ENCODE peak calls at places on chromosomes 11 and 22, in four cellular contexts. One of them, this sample, is unnamed.

GRCh38 chr22:38315801-38316339 is 1.4 kb downstream of the CSNK1E start:
- DNase-seq in SK-N-SH: no peak
- DNase-seq in aorta: no peak
- DNase-seq in CD8-positive, alpha-beta memory T cell: no peak
- DNase-seq in this sample: no peak

GRCh38 chr22:49771266-49772065 is 56.2 kb downstream of the BRD1 start:
- DNase-seq in SK-N-SH: no peak
- DNase-seq in aorta: peak; percentile 71
- DNase-seq in CD8-positive, alpha-beta memory T cell: peak; percentile 38
- DNase-seq in this sample: peak; percentile 80

GRCh38 chr22:50733521-50734342 is 4.3 kb upstream of the ACR start:
- DNase-seq in SK-N-SH: peak; percentile 84
- DNase-seq in aorta: peak; percentile 55
- DNase-seq in CD8-positive, alpha-beta memory T cell: peak; percentile 28
- DNase-seq in this sample: peak; percentile 71

GRCh38 chr11:1967641-1968225 is 20.6 kb downstream of the MRPL23 start:
- DNase-seq in SK-N-SH: no peak
- DNase-seq in aorta: no peak
- DNase-seq in CD8-positive, alpha-beta memory T cell: no peak
- DNase-seq in this sample: no peak

GRCh38 chr11:65867284-65868071 is 5.1 kb downstream of the EFEMP2 start:
- DNase-seq in SK-N-SH: peak; percentile 73
- DNase-seq in aorta: peak; percentile 77
- DNase-seq in CD8-positive, alpha-beta memory T cell: no peak
- DNase-seq in this sample: peak; percentile 92

GRCh38 chr11:10301656-10302293 is 3.1 kb upstream of the ADM start:
- DNase-seq in SK-N-SH: no peak
- DNase-seq in aorta: no peak
- DNase-seq in CD8-positive, alpha-beta memory T cell: no peak
- DNase-seq in this sample: no peak

GRCh38 chr11:32487270-32487669 is 51.9 kb upstream of the WT1 start:
- DNase-seq in SK-N-SH: peak; percentile 12
- DNase-seq in aorta: no peak
- DNase-seq in CD8-positive, alpha-beta memory T cell: no peak
- DNase-seq in this sample: peak; percentile 49

GRCh38 chr11:8318536-8318935 is 54.9 kb upstream of the LMO1 start:
- DNase-seq in SK-N-SH: no peak
- DNase-seq in aorta: peak; percentile 63
- DNase-seq in CD8-positive, alpha-beta memory T cell: no peak
- DNase-seq in this sample: peak; percentile 93

GRCh38 chr11:75031771-75032549 is 43.2 kb downstream of the NEU3 start:
- DNase-seq in SK-N-SH: peak; percentile 68
- DNase-seq in aorta: peak; percentile 91
- DNase-seq in CD8-positive, alpha-beta memory T cell: peak; percentile 62
- DNase-seq in this sample: peak; percentile 64

GRCh38 chr11:77206264-77207018 is 78.4 kb downstream of the MYO7A start:
- DNase-seq in SK-N-SH: peak; percentile 11
- DNase-seq in aorta: peak; percentile 55
- DNase-seq in CD8-positive, alpha-beta memory T cell: peak; percentile 12
- DNase-seq in this sample: peak; percentile 26

GRCh38 chr11:94830722-94831121 is 62.6 kb downstream of the AMOTL1 start:
- DNase-seq in SK-N-SH: no peak
- DNase-seq in aorta: no peak
- DNase-seq in CD8-positive, alpha-beta memory T cell: no peak
- DNase-seq in this sample: no peak

GRCh38 chr11:128095459-128096096 is 491.8 kb downstream of the ETS1 start:
- DNase-seq in SK-N-SH: no peak
- DNase-seq in aorta: no peak
- DNase-seq in CD8-positive, alpha-beta memory T cell: no peak
- DNase-seq in this sample: no peak

GRCh38 chr11:130071211-130071712 is 1.6 kb downstream of the APLP2 start:
- DNase-seq in SK-N-SH: no peak
- DNase-seq in aorta: no peak
- DNase-seq in CD8-positive, alpha-beta memory T cell: no peak
- DNase-seq in this sample: no peak

GRCh38 chr11:70433038-70433437 is 34.7 kb downstream of the CTTN start:
- DNase-seq in SK-N-SH: no peak
- DNase-seq in aorta: no peak
- DNase-seq in CD8-positive, alpha-beta memory T cell: no peak
- DNase-seq in this sample: no peak

GRCh38 chr11:123356539-123356938 is 73.5 kb upstream of the GRAMD1B start:
- DNase-seq in SK-N-SH: no peak
- DNase-seq in aorta: no peak
- DNase-seq in CD8-positive, alpha-beta memory T cell: no peak
- DNase-seq in this sample: no peak

GRCh38 chr11:30322162-30322561 is 742 bp upstream of the ARL14EP start:
- DNase-seq in SK-N-SH: no peak
- DNase-seq in aorta: no peak
- DNase-seq in CD8-positive, alpha-beta memory T cell: no peak
- DNase-seq in this sample: no peak
- H3K4me3 ChIP-seq in SK-N-SH: peak overlapping the region; percentile 73
- H3K4me3 ChIP-seq in aorta: no peak overlapping the region
- H3K4me3 ChIP-seq in CD8-positive, alpha-beta memory T cell: peak overlapping the region; percentile 64
- H3K4me3 ChIP-seq in this sample: no peak overlapping the region

GRCh38 chr11:34238533-34238932 is 119.3 kb downstream of the ABTB2 start:
- DNase-seq in SK-N-SH: no peak
- DNase-seq in aorta: no peak
- DNase-seq in CD8-positive, alpha-beta memory T cell: no peak
- DNase-seq in this sample: no peak
- H3K36me3 ChIP-seq in SK-N-SH: no peaks in the 10 kb centered on the region
- H3K36me3 ChIP-seq in aorta: no peaks in the 10 kb centered on the region
- H3K36me3 ChIP-seq in CD8-positive, alpha-beta memory T cell: no peaks in the 10 kb centered on the region
- H3K36me3 ChIP-seq in this sample: no peaks in the 10 kb centered on the region

GRCh38 chr11:15213471-15214231 is 98.9 kb downstream of the INSC start:
- DNase-seq in SK-N-SH: no peak
- DNase-seq in aorta: no peak
- DNase-seq in CD8-positive, alpha-beta memory T cell: no peak
- DNase-seq in this sample: no peak

GRCh38 chr11:15212876-15213275 is 98.2 kb downstream of the INSC start:
- DNase-seq in SK-N-SH: no peak
- DNase-seq in aorta: no peak
- DNase-seq in CD8-positive, alpha-beta memory T cell: no peak
- DNase-seq in this sample: no peak

GRCh38 chr11:15216678-15217077 is 102.0 kb downstream of the INSC start:
- DNase-seq in SK-N-SH: no peak
- DNase-seq in aorta: no peak
- DNase-seq in CD8-positive, alpha-beta memory T cell: no peak
- DNase-seq in this sample: peak; percentile 79
- H3K4me3 ChIP-seq in SK-N-SH: no peak overlapping the region
- H3K4me3 ChIP-seq in aorta: no peak overlapping the region
- H3K4me3 ChIP-seq in CD8-positive, alpha-beta memory T cell: no peak overlapping the region
- H3K4me3 ChIP-seq in this sample: no peak overlapping the region

DNA sequence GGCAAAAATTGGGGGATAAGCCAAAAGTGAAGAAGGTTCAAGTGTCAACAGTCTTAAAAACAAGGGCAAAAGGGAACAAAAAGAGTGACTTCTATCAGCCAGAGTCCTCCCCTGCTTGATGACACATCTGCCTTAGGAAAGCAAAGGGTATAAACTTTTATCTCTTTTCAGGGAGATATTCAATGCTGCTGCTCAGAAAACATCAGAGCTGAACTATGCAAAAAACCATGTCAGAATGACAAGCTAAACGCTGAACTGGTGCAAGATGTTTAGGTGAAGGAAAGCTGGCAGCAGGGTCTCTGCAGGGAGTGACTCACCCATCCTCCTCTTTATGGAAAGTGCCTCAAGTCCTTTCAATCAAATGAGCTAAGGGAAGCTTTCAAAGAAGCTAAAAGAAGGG is 24.7 kb downstream of the ALG9 start:
- DNase-seq in SK-N-SH: no peak
- DNase-seq in aorta: no peak
- DNase-seq in CD8-positive, alpha-beta memory T cell: no peak
- DNase-seq in this sample: no peak
- H3K36me3 ChIP-seq in SK-N-SH: peaks cover 29% of the 10 kb centered on the region
- H3K36me3 ChIP-seq in aorta: peaks cover 7% of the 10 kb centered on the region
- H3K36me3 ChIP-seq in CD8-positive, alpha-beta memory T cell: peaks cover 13% of the 10 kb centered on the region
- H3K36me3 ChIP-seq in this sample: no peaks in the 10 kb centered on the region

GRCh38 chr11:110128161-110128560 is 35.0 kb downstream of the ZC3H12C start:
- DNase-seq in SK-N-SH: peak; percentile 36
- DNase-seq in aorta: no peak
- DNase-seq in CD8-positive, alpha-beta memory T cell: no peak
- DNase-seq in this sample: no peak

GRCh38 chr11:110131386-110132123 is 38.4 kb downstream of the ZC3H12C start:
- DNase-seq in SK-N-SH: no peak
- DNase-seq in aorta: no peak
- DNase-seq in CD8-positive, alpha-beta memory T cell: no peak
- DNase-seq in this sample: no peak

GRCh38 chr11:110133182-110133581 is 40.0 kb downstream of the ZC3H12C start:
- DNase-seq in SK-N-SH: no peak
- DNase-seq in aorta: no peak
- DNase-seq in CD8-positive, alpha-beta memory T cell: no peak
- DNase-seq in this sample: no peak

GRCh38 chr11:110130642-110131238 is 37.5 kb downstream of the ZC3H12C start:
- DNase-seq in SK-N-SH: peak; percentile 49
- DNase-seq in aorta: no peak
- DNase-seq in CD8-positive, alpha-beta memory T cell: no peak
- DNase-seq in this sample: no peak

GRCh38 chr11:110134120-110134519 is 40.9 kb downstream of the ZC3H12C start:
- DNase-seq in SK-N-SH: no peak
- DNase-seq in aorta: no peak
- DNase-seq in CD8-positive, alpha-beta memory T cell: no peak
- DNase-seq in this sample: no peak
- H3K4me3 ChIP-seq in SK-N-SH: no peak overlapping the region
- H3K4me3 ChIP-seq in aorta: no peak overlapping the region
- H3K4me3 ChIP-seq in CD8-positive, alpha-beta memory T cell: no peak overlapping the region
- H3K4me3 ChIP-seq in this sample: no peak overlapping the region